ENCODE peak calls at places on chromosomes 6 and 20, in nine cellular contexts. One of them, this sample, is unnamed.

GRCh38 chr20:45036044-45036755 is 64.7 kb downstream of the KCNS1 start:
- DNase-seq in heart left ventricle: no peak
- DNase-seq in AG04450: peak
- DNase-seq in GM12865: no peak
- DNase-seq in kidney: no peak
- DNase-seq in HCT116: peak
- DNase-seq in tibial artery: no peak
- DNase-seq in lower leg skin: no peak
- DNase-seq in BE2C: peak
- DNase-seq in this sample: no peak

GRCh38 chr20:25291432-25292133 is 43.7 kb downstream of the PYGB start:
- DNase-seq in heart left ventricle: no peak
- DNase-seq in AG04450: no peak
- DNase-seq in GM12865: no peak
- DNase-seq in kidney: peak
- DNase-seq in HCT116: no peak
- DNase-seq in tibial artery: no peak
- DNase-seq in lower leg skin: no peak
- DNase-seq in BE2C: peak
- DNase-seq in this sample: no peak

GRCh38 chr6:24924956-24925355 is 10.8 kb downstream of the RIPOR2 start:
- DNase-seq in heart left ventricle: no peak
- DNase-seq in AG04450: no peak
- DNase-seq in GM12865: no peak
- DNase-seq in kidney: no peak
- DNase-seq in HCT116: no peak
- DNase-seq in tibial artery: no peak
- DNase-seq in lower leg skin: no peak
- DNase-seq in BE2C: peak
- DNase-seq in this sample: no peak

GRCh38 chr6:132443206-132443605 is 41.9 kb upstream of the MOXD1 start:
- DNase-seq in heart left ventricle: no peak
- DNase-seq in AG04450: no peak
- DNase-seq in GM12865: no peak
- DNase-seq in kidney: no peak
- DNase-seq in HCT116: no peak
- DNase-seq in tibial artery: no peak
- DNase-seq in lower leg skin: no peak
- DNase-seq in BE2C: no peak
- DNase-seq in this sample: no peak

GRCh38 chr20:21183722-21184121 is 57.8 kb downstream of the KIZ start:
- DNase-seq in heart left ventricle: no peak
- DNase-seq in AG04450: no peak
- DNase-seq in GM12865: no peak
- DNase-seq in kidney: no peak
- DNase-seq in HCT116: no peak
- DNase-seq in tibial artery: no peak
- DNase-seq in lower leg skin: no peak
- DNase-seq in BE2C: no peak
- DNase-seq in this sample: no peak

GRCh38 chr6:26311385-26312095 is 53.5 kb upstream of the BTN3A2 start:
- DNase-seq in heart left ventricle: no peak
- DNase-seq in AG04450: no peak
- DNase-seq in GM12865: peak
- DNase-seq in kidney: no peak
- DNase-seq in HCT116: peak
- DNase-seq in tibial artery: no peak
- DNase-seq in lower leg skin: no peak
- DNase-seq in BE2C: peak
- DNase-seq in this sample: peak

GRCh38 chr6:158500016-158500735 is 59.7 kb upstream of the TMEM181 start:
- DNase-seq in heart left ventricle: no peak
- DNase-seq in AG04450: no peak
- DNase-seq in GM12865: no peak
- DNase-seq in kidney: no peak
- DNase-seq in HCT116: no peak
- DNase-seq in tibial artery: no peak
- DNase-seq in lower leg skin: no peak
- DNase-seq in BE2C: no peak
- DNase-seq in this sample: no peak

GRCh38 chr20:36645998-36646397 is at the start of gene SLA2:
- DNase-seq in heart left ventricle: peak
- DNase-seq in AG04450: no peak
- DNase-seq in GM12865: peak
- DNase-seq in kidney: no peak
- DNase-seq in HCT116: no peak
- DNase-seq in tibial artery: no peak
- DNase-seq in lower leg skin: peak
- DNase-seq in BE2C: no peak
- DNase-seq in this sample: no peak

GRCh38 chr6:163356324-163356723 is 58.2 kb upstream of the QKI start:
- DNase-seq in heart left ventricle: peak
- DNase-seq in AG04450: no peak
- DNase-seq in GM12865: no peak
- DNase-seq in kidney: no peak
- DNase-seq in HCT116: no peak
- DNase-seq in tibial artery: peak
- DNase-seq in lower leg skin: no peak
- DNase-seq in BE2C: peak
- DNase-seq in this sample: no peak

GRCh38 chr6:123127807-123128206 is 131.8 kb downstream of the CLVS2 start:
- DNase-seq in heart left ventricle: no peak
- DNase-seq in AG04450: no peak
- DNase-seq in GM12865: no peak
- DNase-seq in kidney: no peak
- DNase-seq in HCT116: no peak
- DNase-seq in tibial artery: no peak
- DNase-seq in lower leg skin: no peak
- DNase-seq in BE2C: no peak
- DNase-seq in this sample: no peak

GRCh38 chr6:127518710-127519468 is at the start of gene MTCL3:
- DNase-seq in heart left ventricle: no peak
- DNase-seq in AG04450: no peak
- DNase-seq in GM12865: no peak
- DNase-seq in kidney: peak
- DNase-seq in HCT116: no peak
- DNase-seq in tibial artery: no peak
- DNase-seq in lower leg skin: no peak
- DNase-seq in BE2C: peak
- DNase-seq in this sample: no peak

GRCh38 chr6:127520061-127520460 is 926 bp upstream of the MTCL3 start:
- DNase-seq in heart left ventricle: no peak
- DNase-seq in AG04450: no peak
- DNase-seq in GM12865: no peak
- DNase-seq in kidney: no peak
- DNase-seq in HCT116: no peak
- DNase-seq in tibial artery: no peak
- DNase-seq in lower leg skin: no peak
- DNase-seq in BE2C: no peak
- DNase-seq in this sample: no peak

GRCh38 chr6:127518212-127518709 is 874 bp downstream of the MTCL3 start:
- DNase-seq in heart left ventricle: no peak
- DNase-seq in AG04450: no peak
- DNase-seq in GM12865: no peak
- DNase-seq in kidney: no peak
- DNase-seq in HCT116: no peak
- DNase-seq in tibial artery: no peak
- DNase-seq in lower leg skin: no peak
- DNase-seq in BE2C: peak
- DNase-seq in this sample: no peak

GRCh38 chr6:127517698-127518097 is 1.4 kb downstream of the MTCL3 start:
- DNase-seq in heart left ventricle: no peak
- DNase-seq in AG04450: no peak
- DNase-seq in GM12865: no peak
- DNase-seq in kidney: no peak
- DNase-seq in HCT116: no peak
- DNase-seq in tibial artery: no peak
- DNase-seq in lower leg skin: no peak
- DNase-seq in BE2C: no peak
- DNase-seq in this sample: no peak

DNA sequence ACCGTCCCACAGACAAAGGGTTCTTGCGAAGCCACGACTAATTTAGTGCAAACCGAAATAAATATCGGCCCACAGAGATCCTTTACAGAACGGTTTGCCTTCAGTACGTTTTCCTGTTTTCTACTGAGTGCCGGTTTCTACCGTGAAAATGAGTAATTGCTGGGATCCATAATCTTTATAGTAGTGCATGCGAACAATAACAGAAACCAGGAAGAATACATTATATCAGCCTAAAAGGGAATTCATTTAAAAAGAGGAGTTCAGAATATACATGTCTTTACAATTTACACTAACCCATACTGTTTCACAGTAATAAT is 292 bp upstream of the MTCL3 start:
- DNase-seq in heart left ventricle: no peak
- DNase-seq in AG04450: no peak
- DNase-seq in GM12865: no peak
- DNase-seq in kidney: no peak
- DNase-seq in HCT116: no peak
- DNase-seq in tibial artery: no peak
- DNase-seq in lower leg skin: no peak
- DNase-seq in BE2C: no peak
- DNase-seq in this sample: no peak
- H3K4me3 ChIP-seq in heart left ventricle: no peak
- H3K4me3 ChIP-seq in AG04450: peak
- H3K4me3 ChIP-seq in GM12865: no peak
- H3K4me3 ChIP-seq in kidney: no peak
- H3K4me3 ChIP-seq in HCT116: no peak
- H3K4me3 ChIP-seq in tibial artery: no peak
- H3K4me3 ChIP-seq in lower leg skin: no peak
- H3K4me3 ChIP-seq in BE2C: peak
- H3K4me3 ChIP-seq in this sample: no peak

DNA sequence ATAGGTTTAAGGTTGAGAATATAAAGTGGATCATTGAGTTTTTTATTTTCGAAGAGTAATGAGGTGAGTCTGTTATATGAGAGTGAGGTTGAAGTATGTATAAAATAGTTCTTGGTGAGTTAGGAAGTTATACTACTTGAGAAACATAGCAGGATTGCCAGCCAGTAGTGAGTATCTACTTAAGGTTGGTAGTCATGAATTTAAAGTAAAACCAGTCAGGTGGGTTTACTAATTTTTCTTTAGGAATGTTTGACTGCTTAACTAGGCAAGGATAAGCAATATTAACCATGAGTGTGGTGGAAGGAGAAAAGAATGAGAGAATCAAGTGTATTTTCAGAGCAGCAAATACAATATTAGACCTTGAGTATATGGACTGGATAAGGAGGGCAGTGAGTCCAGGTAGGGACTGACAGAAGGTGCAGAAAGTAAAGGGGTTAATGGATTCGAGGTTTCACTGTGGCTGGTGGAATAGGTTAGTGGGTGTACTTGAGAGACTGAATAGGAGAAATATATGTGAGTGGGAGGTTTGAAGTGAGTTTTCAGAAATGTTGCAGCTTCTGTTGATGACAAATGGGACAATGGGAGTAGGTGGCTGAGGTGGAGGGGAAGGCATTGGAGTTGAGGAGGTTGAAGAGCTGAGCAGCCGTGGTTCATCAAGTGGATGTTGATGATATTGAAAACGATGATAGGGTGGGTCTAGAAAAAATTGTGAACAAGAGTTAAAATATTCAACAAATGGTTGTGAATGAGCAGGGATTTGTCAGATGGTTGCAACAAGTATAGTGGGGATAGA is 232.5 kb upstream of the ASCC3 start:
- DNase-seq in heart left ventricle: no peak
- DNase-seq in AG04450: no peak
- DNase-seq in GM12865: no peak
- DNase-seq in kidney: no peak
- DNase-seq in HCT116: no peak
- DNase-seq in tibial artery: no peak
- DNase-seq in lower leg skin: no peak
- DNase-seq in BE2C: no peak
- DNase-seq in this sample: no peak
- TF ChIP-seq CTCF in heart left ventricle: no peak
- TF ChIP-seq CTCF in AG04450: no peak
- TF ChIP-seq CTCF in GM12865: no peak
- TF ChIP-seq CTCF in kidney: no peak
- TF ChIP-seq CTCF in HCT116: no peak
- TF ChIP-seq CTCF in tibial artery: no peak
- TF ChIP-seq CTCF in lower leg skin: no peak
- TF ChIP-seq CTCF in BE2C: no peak
- TF ChIP-seq CTCF in this sample: no peak

DNA sequence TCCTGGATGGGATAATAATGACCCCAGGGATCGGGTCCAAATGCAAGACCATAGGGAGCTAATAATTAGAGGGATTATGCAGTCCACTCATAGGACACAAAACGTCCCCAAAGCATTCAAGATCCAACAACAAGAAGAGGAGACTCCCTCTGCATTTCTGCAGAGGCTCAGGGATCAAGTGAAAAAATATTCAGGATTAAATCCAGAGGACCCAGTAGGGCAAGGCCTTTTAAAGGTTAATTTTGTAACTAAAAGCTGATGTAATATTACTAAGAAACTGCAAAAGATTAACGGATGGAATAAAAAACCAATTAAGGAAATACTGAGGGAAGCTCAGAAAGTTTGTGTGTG is 22.2 kb downstream of the HLA-A start:
- DNase-seq in heart left ventricle: no peak
- DNase-seq in AG04450: no peak
- DNase-seq in GM12865: no peak
- DNase-seq in kidney: no peak
- DNase-seq in HCT116: no peak
- DNase-seq in tibial artery: no peak
- DNase-seq in lower leg skin: no peak
- DNase-seq in BE2C: peak
- DNase-seq in this sample: no peak
- H3K4me3 ChIP-seq in heart left ventricle: peak
- H3K4me3 ChIP-seq in AG04450: no peak
- H3K4me3 ChIP-seq in GM12865: peak
- H3K4me3 ChIP-seq in kidney: no peak
- H3K4me3 ChIP-seq in HCT116: peak
- H3K4me3 ChIP-seq in tibial artery: peak
- H3K4me3 ChIP-seq in lower leg skin: no peak
- H3K4me3 ChIP-seq in BE2C: peak
- H3K4me3 ChIP-seq in this sample: peak

DNA sequence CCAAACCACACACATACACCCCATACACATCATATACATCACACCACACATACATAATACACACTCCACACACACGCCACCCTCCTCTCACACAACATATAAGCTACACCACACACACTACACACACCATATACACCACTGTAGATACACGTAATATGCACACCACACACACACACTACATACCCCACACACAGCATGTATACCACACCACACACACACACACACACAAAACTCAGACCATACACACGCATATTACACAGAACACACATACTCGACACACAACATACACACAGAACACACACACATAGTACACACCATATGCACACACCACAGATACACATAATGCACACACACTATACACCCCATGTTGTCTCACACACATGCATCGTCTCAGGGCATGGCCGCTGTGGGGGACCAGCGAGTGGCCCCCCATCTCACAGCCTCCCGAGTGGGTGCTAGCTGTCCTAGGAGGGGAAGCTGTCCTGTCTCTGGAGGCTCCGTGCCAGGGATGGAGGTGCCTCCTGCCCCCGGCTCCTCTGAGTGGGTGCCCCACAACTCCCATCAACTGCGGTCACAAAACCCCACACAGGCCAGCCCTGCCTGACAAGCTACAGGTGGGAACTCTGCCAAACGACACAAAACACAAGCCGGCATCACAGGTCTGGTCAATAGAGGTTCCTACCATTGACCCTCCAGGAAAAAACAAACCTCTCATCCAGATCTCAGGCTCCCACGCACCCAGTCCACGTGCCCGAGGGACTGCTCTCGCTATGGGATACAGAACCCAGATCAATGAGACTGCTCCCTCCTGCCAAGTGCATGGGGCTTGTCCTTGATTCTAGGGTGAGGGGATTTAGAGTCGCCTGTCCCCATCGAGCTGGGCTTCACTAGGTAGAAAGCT is 49.1 kb downstream of the DACT2 start:
- DNase-seq in heart left ventricle: no peak
- DNase-seq in AG04450: no peak
- DNase-seq in GM12865: no peak
- DNase-seq in kidney: no peak
- DNase-seq in HCT116: no peak
- DNase-seq in tibial artery: no peak
- DNase-seq in lower leg skin: peak
- DNase-seq in BE2C: no peak
- DNase-seq in this sample: no peak
- TF ChIP-seq CTCF in heart left ventricle: no peak
- TF ChIP-seq CTCF in AG04450: no peak
- TF ChIP-seq CTCF in GM12865: no peak
- TF ChIP-seq CTCF in kidney: no peak
- TF ChIP-seq CTCF in HCT116: no peak
- TF ChIP-seq CTCF in tibial artery: no peak
- TF ChIP-seq CTCF in lower leg skin: no peak
- TF ChIP-seq CTCF in BE2C: no peak
- TF ChIP-seq CTCF in this sample: no peak

This sample was measured in GM12864.